ENCODE peak calls at places on chromosomes 5 and 9, in nine cellular contexts. Q, Y, D, R, V, K, U, I and Z are unnamed samples.

GRCh38 chr5:113264061-113264460 is 170.7 kb downstream of the TSSK1B start:
- DNase-seq in V (no peak), U (no peak), Q (no peak), K (no peak), Y (no peak), R (no peak), I (no peak), D (no peak), Z (no peak)

GRCh38 chr5:169100735-169101075 is 200.2 kb downstream of the SLIT3 start:
- DNase-seq in Y (no peak), Q (no peak), V (no peak), K (no peak), D (no peak), U (no peak), R (no peak), I (peak), Z (no peak)

GRCh38 chr5:114744406-114744805 is 382.5 kb downstream of the KCNN2 start:
- DNase-seq in U (no peak), R (no peak), V (no peak), Q (no peak), Y (no peak), I (no peak), K (no peak), D (no peak), Z (no peak)

GRCh38 chr5:717143-717542 is 24.0 kb upstream of the TPPP start:
- DNase-seq in Q (no peak), K (no peak), D (no peak), Y (no peak), R (no peak), V (no peak), U (no peak), I (no peak), Z (no peak)

GRCh38 chr5:41871866-41872265 is 1.6 kb upstream of the OXCT1 start:
- DNase-seq in I (no peak), D (no peak), V (no peak), U (peak), K (no peak), Y (peak), Q (peak), R (no peak), Z (no peak)

GRCh38 chr5:67241326-67241725 is 44.7 kb upstream of the CD180 start:
- DNase-seq in V (no peak), Y (no peak), K (no peak), R (no peak), D (no peak), U (no peak), Q (no peak), I (no peak), Z (no peak)

GRCh38 chr9:138025908-138026307 is 148.3 kb downstream of the CACNA1B start:
- DNase-seq in K (no peak), Q (no peak), I (no peak), Y (no peak), V (no peak), R (no peak), U (no peak), D (no peak), Z (no peak)

GRCh38 chr9:113941056-113941455 is 64.9 kb downstream of the ZNF618 start:
- DNase-seq in Y (no peak), V (no peak), D (no peak), I (no peak), R (no peak), U (no peak), Q (no peak), K (no peak), Z (no peak)

GRCh38 chr5:177601577-177602457 is 1.9 kb downstream of the B4GALT7 start:
- DNase-seq in R (no peak), V (no peak), I (no peak), Q (no peak), K (no peak), Y (no peak), D (no peak), U (peak), Z (no peak)

GRCh38 chr9:95336281-95336680 is 18.8 kb upstream of the FANCC start:
- DNase-seq in V (no peak), K (no peak), R (no peak), Q (no peak), Y (no peak), I (peak), U (peak), D (no peak), Z (no peak)

GRCh38 chr9:77817590-77818311 is 169.6 kb upstream of the GNA14 start:
- DNase-seq in Y (no peak), I (no peak), K (no peak), V (no peak), Q (no peak), U (no peak), D (no peak), R (no peak), Z (no peak)

GRCh38 chr9:21549251-21549765 is 67.2 kb upstream of the IFNE start:
- DNase-seq in Y (peak), V (no peak), U (no peak), D (no peak), R (no peak), I (no peak), Q (no peak), K (no peak), Z (no peak)
- H3K27ac ChIP-seq in Y (no peak), V (no peak), U (no peak), D (no peak), R (no peak), I (no peak), Q (no peak), K (no peak), Z (no peak)

GRCh38 chr5:141945511-141946024 is 12.4 kb downstream of the PCDH12 start:
- DNase-seq in R (no peak), D (no peak), K (no peak), V (no peak), Y (peak), U (peak), I (peak), Q (peak), Z (peak)
- H3K27ac ChIP-seq in R (peak), D (no peak), K (no peak), V (no peak), Y (no peak), U (peak), I (peak), Q (peak), Z (no peak)

GRCh38 chr5:16774806-16775205 is 158.0 kb upstream of the RETREG1 start:
- DNase-seq in I (no peak), Y (no peak), Q (no peak), K (no peak), V (no peak), U (no peak), D (no peak), R (no peak), Z (no peak)

GRCh38 chr5:16776611-16777251 is 159.4 kb downstream of the MYO10 start:
- DNase-seq in R (no peak), I (peak), Y (no peak), Q (peak), D (peak), V (no peak), U (no peak), K (peak), Z (no peak)

GRCh38 chr5:16777432-16777831 is 158.7 kb downstream of the MYO10 start:
- DNase-seq in R (no peak), K (no peak), Y (no peak), Q (no peak), D (no peak), V (no peak), I (no peak), U (no peak), Z (no peak)

GRCh38 chr5:16768184-16768583 is 151.4 kb upstream of the RETREG1 start:
- DNase-seq in I (no peak), D (no peak), U (no peak), Y (no peak), R (no peak), Q (no peak), V (no peak), K (no peak), Z (no peak)

GRCh38 chr5:16773990-16774389 is 157.2 kb upstream of the RETREG1 start:
- DNase-seq in I (no peak), Y (no peak), R (no peak), V (no peak), Q (no peak), K (no peak), D (no peak), U (no peak), Z (no peak)
- H3K27ac ChIP-seq in I (no peak), Y (no peak), R (no peak), V (no peak), Q (no peak), K (no peak), D (no peak), U (no peak), Z (no peak)

GRCh38 chr5:60687927-60688720 is 11.8 kb downstream of the DEPDC1B start:
- DNase-seq in Y (no peak), D (no peak), V (no peak), K (no peak), Q (no peak), U (peak), I (peak), R (no peak), Z (no peak)
- H3K27ac ChIP-seq in Y (no peak), D (no peak), V (no peak), K (no peak), Q (no peak), U (no peak), I (no peak), R (no peak), Z (no peak)

GRCh38 chr5:151139015-151139414 is 18.6 kb downstream of the ANXA6 start:
- DNase-seq in Y (no peak), R (no peak), V (no peak), I (no peak), K (no peak), D (no peak), Q (no peak), U (no peak), Z (no peak)

GRCh38 chr5:151142933-151143332 is 14.6 kb downstream of the ANXA6 start:
- DNase-seq in U (no peak), V (no peak), D (no peak), I (no peak), Y (no peak), K (no peak), R (no peak), Q (no peak), Z (no peak)

GRCh38 chr5:151139646-151140045 is 17.9 kb downstream of the ANXA6 start:
- DNase-seq in Q (no peak), K (no peak), V (no peak), U (no peak), I (no peak), R (no peak), Y (no peak), D (no peak), Z (no peak)

GRCh38 chr5:151141535-151141934 is 16.0 kb downstream of the ANXA6 start:
- DNase-seq in K (peak), I (peak), Q (peak), D (no peak), U (no peak), V (no peak), R (no peak), Y (no peak), Z (no peak)

GRCh38 chr5:151140686-151141459 is 16.7 kb downstream of the ANXA6 start:
- DNase-seq in Q (no peak), R (no peak), K (no peak), D (no peak), Y (no peak), I (no peak), U (no peak), V (no peak), Z (no peak)
- H3K27ac ChIP-seq in Q (peak), R (no peak), K (peak), D (peak), Y (peak), I (no peak), U (peak), V (peak), Z (no peak)

GRCh38 chr5:157269165-157269671 is 3.3 kb downstream of the CYFIP2 start:
- DNase-seq in R (peak), Y (no peak), K (no peak), Q (peak), V (no peak), I (peak), U (no peak), D (no peak), Z (peak)
- H3K27ac ChIP-seq in R (peak), Y (no peak), K (no peak), Q (no peak), V (peak), I (no peak), U (peak), D (no peak), Z (peak)